ENCODE peak calls at places on chromosomes 12 and 14, in four cellular contexts. T is ovary, P is heart left ventricle, X is adrenal gland. I is an unnamed sample. For H3K27me3, the result is how much of the 10 kb centered on the place peaks cover.

GRCh38 chr12:119393685-119394084 is 59.2 kb downstream of the CCDC60 start:
- DNase-seq in T (no peak), P (no peak), X (no peak), I (no peak)

GRCh38 chr12:42625611-42626010 is 36.1 kb upstream of the PRICKLE1 start:
- DNase-seq in T (no peak), P (no peak), X (no peak), I (peak)

GRCh38 chr14:92924247-92924646 is 1.3 kb downstream of the CHGA start:
- DNase-seq in T (no peak), P (no peak), X (no peak), I (peak)

GRCh38 chr14:23437142-23438129 is 2.0 kb upstream of the MYH7 start:
- DNase-seq in T (no peak), P (no peak), X (no peak), I (no peak)

GRCh38 chr12:27828196-27828595 is 48.2 kb upstream of the MANSC4 start:
- DNase-seq in T (no peak), P (no peak), X (no peak), I (no peak)

GRCh38 chr14:74627071-74627470 is 15.0 kb upstream of the LTBP2 start:
- DNase-seq in T (no peak), P (no peak), X (no peak), I (no peak)

GRCh38 chr14:51604078-51604477 is 47.6 kb upstream of the FRMD6 start:
- DNase-seq in T (no peak), P (no peak), X (no peak), I (no peak)

GRCh38 chr12:20830456-20830855 is 20.0 kb downstream of the SLCO1B3 start:
- DNase-seq in T (no peak), P (no peak), X (no peak), I (no peak)

GRCh38 chr12:2691340-2692111 is 103.2 kb upstream of the FKBP4 start:
- DNase-seq in T (no peak), P (no peak), X (no peak), I (no peak)

GRCh38 chr14:31070431-31070830 is 44.3 kb upstream of the STRN3 start:
- DNase-seq in T (no peak), P (no peak), X (no peak), I (no peak)

GRCh38 chr14:36057452-36058142 is 118.9 kb downstream of the PTCSC3 start:
- DNase-seq in T (no peak), P (no peak), X (no peak), I (peak)

GRCh38 chr12:55713721-55714120 is 2.1 kb upstream of the BLOC1S1 start:
- DNase-seq in T (no peak), P (no peak), X (no peak), I (no peak)

GRCh38 chr14:90839024-90839888 is 23.0 kb upstream of the TTC7B start:
- DNase-seq in T (no peak), P (peak), X (peak), I (no peak)

GRCh38 chr14:105332352-105332874 is 17.9 kb downstream of the PACS2 start:
- DNase-seq in T (no peak), P (no peak), X (no peak), I (no peak)

GRCh38 chr12:117090388-117090787 is 8.8 kb downstream of the TESC start:
- DNase-seq in T (no peak), P (no peak), X (no peak), I (no peak)

GRCh38 chr12:117084405-117085317 is 14.6 kb downstream of the TESC start:
- DNase-seq in T (peak), P (no peak), X (peak), I (no peak)

GRCh38 chr12:117089463-117089862 is 9.8 kb downstream of the TESC start:
- DNase-seq in T (no peak), P (no peak), X (no peak), I (no peak)

GRCh38 chr12:117085318-117085947 is 13.8 kb downstream of the TESC start:
- DNase-seq in T (no peak), P (no peak), X (peak), I (no peak)

GRCh38 chr12:117087808-117088207 is 11.4 kb downstream of the TESC start:
- DNase-seq in T (no peak), P (no peak), X (peak), I (no peak)
- H3K27me3 ChIP-seq in T (under half), P (under half), X (under half), I (under half)

GRCh38 chr12:133192847-133193246 is 11.6 kb downstream of the ZNF268 start:
- DNase-seq in T (no peak), P (no peak), X (no peak), I (no peak)
- H3K4me3 ChIP-seq in T (no peak), P (no peak), X (no peak), I (no peak)

GRCh38 chr12:114391088-114391487 is 14.9 kb downstream of the TBX5 start:
- DNase-seq in T (no peak), P (no peak), X (no peak), I (no peak)

GRCh38 chr12:114392909-114393308 is 13.0 kb downstream of the TBX5 start:
- DNase-seq in T (no peak), P (peak), X (no peak), I (no peak)

GRCh38 chr12:114395755-114396152 is 10.2 kb downstream of the TBX5 start:
- DNase-seq in T (no peak), P (no peak), X (no peak), I (no peak)

GRCh38 chr12:114396153-114396868 is 9.6 kb downstream of the TBX5 start:
- DNase-seq in T (no peak), P (peak), X (no peak), I (no peak)

GRCh38 chr12:114393569-114393968 is 12.4 kb downstream of the TBX5 start:
- DNase-seq in T (no peak), P (no peak), X (no peak), I (no peak)
- H3K27me3 ChIP-seq in T (under half), P (under half), X (half or more), I (under half)

GRCh38 chr12:1531654-1532366 is 62.6 kb downstream of the FBXL14 start:
- DNase-seq in T (no peak), P (no peak), X (no peak), I (no peak)
- H3K4me3 ChIP-seq in T (no peak), P (no peak), X (no peak), I (peak)

GRCh38 chr14:76961631-76962302 is 66.7 kb downstream of the IRF2BPL start:
- DNase-seq in T (peak), P (peak), X (peak), I (peak)
- H3K27me3 ChIP-seq in T (under half), P (under half), X (under half), I (under half)

DNA sequence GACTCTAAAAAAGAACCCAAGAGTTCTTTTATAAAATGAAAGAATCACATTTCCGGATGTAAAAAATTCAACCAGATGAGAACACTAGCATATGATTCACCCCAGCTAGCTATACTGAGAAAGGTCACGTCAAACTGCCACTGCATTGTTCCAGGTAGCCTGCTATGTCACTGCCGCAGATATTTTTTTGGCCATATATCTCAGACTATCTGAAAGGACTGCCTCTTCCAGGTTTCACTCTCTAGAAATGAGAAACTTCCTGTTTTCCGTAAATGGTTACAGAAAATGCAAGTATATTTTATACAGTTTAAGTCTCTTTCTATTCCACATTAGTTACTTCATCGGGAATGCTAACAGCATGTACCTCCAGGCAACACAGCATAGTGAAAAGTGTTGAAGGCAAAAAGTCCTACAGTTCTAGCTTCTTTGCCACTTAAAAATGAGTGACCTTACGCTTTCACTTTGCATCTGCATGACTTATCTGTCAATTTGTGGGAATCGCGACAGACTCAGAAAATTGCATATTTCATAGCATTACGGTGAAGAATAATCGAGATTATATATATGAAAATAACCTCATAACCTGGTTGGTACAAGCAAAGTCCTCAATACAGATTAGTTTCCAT is 105.2 kb downstream of the MED13L start:
- DNase-seq in T (no peak), P (no peak), X (no peak), I (no peak)
- H3K4me3 ChIP-seq in T (no peak), P (no peak), X (no peak), I (no peak)

I was measured in A673.